ENCODE peak calls at places on chromosomes 16 and 17, in four cellular contexts. One of them, this sample, is unnamed.

GRCh38 chr17:66549312-66549705 is 246.9 kb downstream of the PRKCA start:
- DNase-seq in HepG2: no peak
- DNase-seq in K562: no peak
- DNase-seq in A549: no peak
- DNase-seq in this sample: peak; percentile 63

GRCh38 chr16:85829751-85830445 is 30.4 kb downstream of the COX4I1 start:
- DNase-seq in A549: no peak
- DNase-seq in K562: no peak
- DNase-seq in HepG2: no peak
- DNase-seq in this sample: no peak

GRCh38 chr16:85436636-85437160 is 176.4 kb upstream of the GSE1 start:
- DNase-seq in A549: no peak
- DNase-seq in K562: peak; percentile 99
- DNase-seq in HepG2: no peak
- DNase-seq in this sample: no peak

GRCh38 chr17:77285594-77286390 is 145.0 kb downstream of the SEC14L1 start:
- DNase-seq in K562: no peak
- DNase-seq in A549: peak; percentile 89
- DNase-seq in HepG2: peak; percentile 70
- DNase-seq in this sample: peak; percentile 89

GRCh38 chr16:3187798-3188674 is at the start of gene OR1F1:
- DNase-seq in K562: no peak
- DNase-seq in A549: peak; percentile 95
- DNase-seq in HepG2: peak; percentile 71
- DNase-seq in this sample: peak; percentile 80

GRCh38 chr16:81277681-81278080 is 37.1 kb upstream of the GAN start:
- DNase-seq in A549: no peak
- DNase-seq in K562: no peak
- DNase-seq in HepG2: no peak
- DNase-seq in this sample: no peak

GRCh38 chr16:55759983-55760664 is 72.8 kb downstream of the CES1 start:
- DNase-seq in A549: no peak
- DNase-seq in HepG2: peak; percentile 70
- DNase-seq in K562: no peak
- DNase-seq in this sample: no peak

GRCh38 chr17:27531469-27531948 is 75.3 kb downstream of the KSR1 start:
- DNase-seq in HepG2: no peak
- DNase-seq in A549: no peak
- DNase-seq in K562: no peak
- DNase-seq in this sample: no peak

GRCh38 chr17:50832267-50833227 is 2.8 kb upstream of the WFIKKN2 start:
- DNase-seq in K562: no peak
- DNase-seq in A549: no peak
- DNase-seq in HepG2: no peak
- DNase-seq in this sample: no peak

GRCh38 chr16:641326-642188 is at the start of gene MCRIP2:
- DNase-seq in HepG2: peak; percentile 76
- DNase-seq in A549: peak; percentile 77
- DNase-seq in K562: peak; percentile 90
- DNase-seq in this sample: peak; percentile 61

DNA sequence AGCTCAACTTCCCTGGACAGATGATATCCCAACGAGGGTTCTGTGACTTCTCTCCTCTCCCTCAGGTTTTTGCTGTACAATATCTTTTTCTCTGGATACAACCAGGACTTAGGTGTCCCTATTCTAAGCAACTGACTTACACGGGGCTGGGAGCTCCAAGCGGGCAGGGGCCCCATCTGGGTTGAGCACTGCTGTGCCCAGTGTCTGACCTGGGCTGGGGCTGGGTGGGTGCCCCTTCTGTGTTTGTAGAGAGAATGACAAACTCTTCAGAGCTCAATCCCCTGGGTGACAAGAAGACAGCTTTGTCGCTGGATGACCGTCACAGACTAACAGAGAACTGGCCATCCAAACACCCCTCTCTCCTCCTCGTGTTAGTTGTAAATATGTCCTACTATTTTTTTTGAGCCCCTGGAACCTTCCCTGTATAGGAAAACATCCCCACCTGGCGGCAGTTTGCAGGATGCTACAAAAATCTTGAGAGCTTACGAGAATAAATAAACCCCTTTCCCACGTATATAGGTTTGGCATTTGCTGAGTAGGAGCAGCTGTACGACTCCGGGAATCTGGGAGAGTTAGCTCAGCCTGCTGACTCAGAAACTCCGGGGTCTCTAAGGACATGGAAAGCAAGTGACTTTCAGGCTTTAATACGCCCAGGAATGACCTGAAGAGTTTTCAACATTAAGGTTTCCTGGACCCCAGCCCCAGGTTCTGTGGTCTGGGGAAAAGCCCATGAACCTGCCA is 23.7 kb upstream of the RCVRN start:
- DNase-seq in K562: peak; percentile 12
- DNase-seq in A549: peak; percentile 90
- DNase-seq in HepG2: peak; percentile 52
- DNase-seq in this sample: peak; percentile 96
- TF ChIP-seq RAD21 in K562: no peak
- TF ChIP-seq RAD21 in A549: peak; percentile 96
- TF ChIP-seq RAD21 in HepG2: no peak
- TF ChIP-seq RAD21 in this sample: peak; percentile 57

GRCh38 chr16:50299508-50300105 is 33.3 kb downstream of the ADCY7 start:
- DNase-seq in A549: no peak
- DNase-seq in K562: no peak
- DNase-seq in HepG2: no peak
- DNase-seq in this sample: no peak

GRCh38 chr16:50302472-50303005 is 36.2 kb downstream of the ADCY7 start:
- DNase-seq in A549: no peak
- DNase-seq in K562: no peak
- DNase-seq in HepG2: no peak
- DNase-seq in this sample: no peak

GRCh38 chr16:50301626-50302471 is 35.5 kb downstream of the ADCY7 start:
- DNase-seq in K562: no peak
- DNase-seq in HepG2: no peak
- DNase-seq in A549: peak; percentile 47
- DNase-seq in this sample: peak; percentile 86

GRCh38 chr16:50303041-50303604 is 36.8 kb downstream of the ADCY7 start:
- DNase-seq in K562: no peak
- DNase-seq in A549: no peak
- DNase-seq in HepG2: peak; percentile 51
- DNase-seq in this sample: peak; percentile 57

DNA sequence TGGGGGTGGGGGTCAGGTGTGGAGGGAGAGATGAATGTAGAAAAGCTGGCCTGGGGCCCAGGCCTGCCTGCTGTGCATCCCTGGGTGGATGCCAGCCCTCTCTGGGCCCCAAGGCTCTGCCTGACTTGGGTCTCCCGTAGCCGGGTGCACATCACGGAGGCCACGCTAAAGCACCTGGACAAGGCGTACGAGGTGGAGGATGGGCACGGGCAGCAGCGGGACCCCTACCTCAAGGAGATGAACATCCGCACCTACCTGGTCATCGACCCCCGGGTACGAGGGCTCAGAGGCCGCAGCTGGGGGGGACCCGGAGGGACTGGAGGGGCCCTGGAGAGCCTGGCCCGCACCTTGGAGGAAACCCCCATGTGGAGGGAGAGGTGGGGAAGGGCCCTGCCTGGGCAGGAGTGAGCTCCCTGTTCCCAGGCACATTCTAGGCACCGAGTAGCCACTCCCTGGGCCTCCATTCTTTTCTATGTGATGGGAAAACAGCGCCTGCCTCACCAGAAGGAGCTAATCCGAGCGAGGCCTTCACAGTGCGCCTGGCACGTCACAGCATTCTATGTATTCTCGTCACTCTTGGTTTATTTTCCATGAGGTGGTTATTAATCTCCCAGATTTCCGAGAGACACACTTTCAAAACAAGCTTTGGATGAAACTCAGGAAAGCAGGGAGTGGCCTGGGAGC is 34.7 kb downstream of the ADCY7 start:
- DNase-seq in A549: no peak
- DNase-seq in HepG2: no peak
- DNase-seq in K562: no peak
- DNase-seq in this sample: peak; percentile 87
- TF ChIP-seq RAD21 in A549: no peak
- TF ChIP-seq RAD21 in HepG2: no peak
- TF ChIP-seq RAD21 in K562: no peak
- TF ChIP-seq RAD21 in this sample: no peak

GRCh38 chr16:28513484-28514181 is 7.0 kb upstream of the IL27 start:
- DNase-seq in HepG2: peak; percentile 61
- DNase-seq in K562: no peak
- DNase-seq in A549: no peak
- DNase-seq in this sample: no peak
- TF ChIP-seq RAD21 in HepG2: no peak
- TF ChIP-seq RAD21 in K562: no peak
- TF ChIP-seq RAD21 in A549: no peak
- TF ChIP-seq RAD21 in this sample: no peak

GRCh38 chr17:38552343-38552742 is 53.4 kb downstream of the SRCIN1 start:
- DNase-seq in K562: no peak
- DNase-seq in A549: no peak
- DNase-seq in HepG2: no peak
- DNase-seq in this sample: no peak

GRCh38 chr17:38556234-38556633 is 49.5 kb downstream of the SRCIN1 start:
- DNase-seq in HepG2: no peak
- DNase-seq in K562: no peak
- DNase-seq in A549: no peak
- DNase-seq in this sample: no peak

GRCh38 chr17:38557836-38558750 is 47.7 kb downstream of the SRCIN1 start:
- DNase-seq in HepG2: peak; percentile 89
- DNase-seq in K562: peak; percentile 91
- DNase-seq in A549: peak; percentile 98
- DNase-seq in this sample: peak; percentile 86

GRCh38 chr17:38557395-38557794 is 48.4 kb downstream of the SRCIN1 start:
- DNase-seq in HepG2: no peak
- DNase-seq in K562: no peak
- DNase-seq in A549: no peak
- DNase-seq in this sample: no peak

GRCh38 chr17:38554430-38555350 is 51.1 kb downstream of the SRCIN1 start:
- DNase-seq in A549: no peak
- DNase-seq in K562: no peak
- DNase-seq in HepG2: no peak
- DNase-seq in this sample: peak; percentile 14
- TF ChIP-seq RAD21 in A549: no peak
- TF ChIP-seq RAD21 in K562: no peak
- TF ChIP-seq RAD21 in HepG2: no peak
- TF ChIP-seq RAD21 in this sample: no peak

DNA sequence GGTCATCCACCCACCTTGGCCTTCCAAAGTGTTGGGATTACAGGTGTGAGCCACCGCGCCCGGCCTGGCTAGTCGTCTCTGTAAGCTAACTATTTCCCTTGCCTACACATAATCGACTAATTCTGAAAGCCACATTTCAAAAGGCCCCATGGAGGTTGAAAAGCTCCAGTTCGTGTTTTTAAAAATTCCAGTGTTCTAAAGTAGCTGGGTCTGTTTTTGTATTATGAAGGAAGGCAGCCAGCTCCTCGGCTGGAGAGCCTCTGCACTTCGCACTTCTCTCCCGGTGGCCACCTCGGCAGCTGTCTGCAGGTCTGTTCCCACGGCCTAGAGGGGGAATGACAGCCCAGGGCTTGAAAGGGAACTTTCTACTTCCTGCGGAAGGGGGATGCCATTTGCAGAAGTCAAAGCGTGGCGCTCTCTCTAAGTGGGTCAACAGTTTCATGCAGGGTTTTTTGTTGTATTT is 16.9 kb downstream of the HASPIN start:
- DNase-seq in A549: no peak
- DNase-seq in HepG2: no peak
- DNase-seq in K562: no peak
- DNase-seq in this sample: no peak
- TF ChIP-seq RAD21 in A549: no peak
- TF ChIP-seq RAD21 in HepG2: no peak
- TF ChIP-seq RAD21 in K562: no peak
- TF ChIP-seq RAD21 in this sample: no peak

GRCh38 chr17:55462711-55463110 is 41.1 kb upstream of the MMD start:
- DNase-seq in K562: no peak
- DNase-seq in HepG2: no peak
- DNase-seq in A549: no peak
- DNase-seq in this sample: no peak

GRCh38 chr17:55463600-55463999 is 42.0 kb upstream of the MMD start:
- DNase-seq in A549: no peak
- DNase-seq in K562: no peak
- DNase-seq in HepG2: no peak
- DNase-seq in this sample: no peak

GRCh38 chr17:55462234-55462633 is 40.6 kb upstream of the MMD start:
- DNase-seq in HepG2: no peak
- DNase-seq in K562: no peak
- DNase-seq in A549: no peak
- DNase-seq in this sample: no peak

GRCh38 chr17:55466671-55467070 is 44.6 kb downstream of the SMIM36 start:
- DNase-seq in K562: no peak
- DNase-seq in HepG2: no peak
- DNase-seq in A549: no peak
- DNase-seq in this sample: no peak
- TF ChIP-seq RAD21 in K562: no peak
- TF ChIP-seq RAD21 in HepG2: no peak
- TF ChIP-seq RAD21 in A549: no peak
- TF ChIP-seq RAD21 in this sample: no peak

This sample was measured in IMR-90.